ENCODE peak calls at places on chromosomes 16 and 17, in six cellular contexts. T, J, Q, C, S and E are unnamed samples.
A peak's percentile ranks its signal among the peaks of the same experiment; 100 is the strongest.

GRCh38 chr17:28745052-28745776 is 1.4 kb downstream of the TRAF4 start:
- DNase-seq in T (no peak), J (peak; percentile 84), Q (no peak), C (no peak), S (peak; percentile 41), E (peak; percentile 85)

GRCh38 chr16:35911899-35912298 is 2452.5 kb downstream of the TP53TG3F start:
- DNase-seq in T (no peak), J (no peak), Q (no peak), C (no peak), S (no peak), E (no peak)

GRCh38 chr17:53032861-53033271 is 789.9 kb upstream of the KIF2B start:
- DNase-seq in T (peak; percentile 32), J (no peak), Q (no peak), C (no peak), S (peak; percentile 60), E (no peak)

GRCh38 chr16:87254271-87254670 is 62.9 kb downstream of the C16orf95 start:
- DNase-seq in T (no peak), J (no peak), Q (no peak), C (no peak), S (no peak), E (no peak)

GRCh38 chr17:28865946-28866752 is 11.3 kb downstream of the ERAL1 start:
- DNase-seq in T (no peak), J (no peak), Q (no peak), C (no peak), S (no peak), E (no peak)

GRCh38 chr17:32208436-32208835 is 57.2 kb upstream of the RHBDL3 start:
- DNase-seq in T (no peak), J (no peak), Q (no peak), C (no peak), S (no peak), E (no peak)

GRCh38 chr16:3017806-3018506 is at the start of gene CLDN6:
- DNase-seq in T (no peak), J (no peak), Q (no peak), C (no peak), S (no peak), E (no peak)

GRCh38 chr16:57533618-57534336 is 2.6 kb downstream of the CCDC102A start:
- DNase-seq in T (no peak), J (peak; percentile 50), Q (no peak), C (no peak), S (no peak), E (no peak)